ENCODE peak calls at places on chromosome X, in nine cellular contexts. S is NCI-H460; K is glutamatergic neuron; Y is NCI-H1105; L is CD8-positive, alpha-beta T cell; H is lower lobe of right lung; B is NCI-H2081; Q is neural progenitor cell; C is EH. G is an unnamed sample.

GRCh38 chrX:123348468-123348867 is 164.4 kb downstream of the GRIA3 start:
- DNase-seq in S (no peak), K (no peak), Y (no peak), L (no peak), H (no peak), B (no peak), Q (no peak), C (peak; percentile 70), G (no peak)

GRCh38 chrX:71664889-71665491 is 2.4 kb upstream of the LOC101059915 start:
- DNase-seq in S (no peak), K (no peak), Y (no peak), L (no peak), H (no peak), B (no peak), Q (no peak), C (no peak), G (peak; percentile 36)

GRCh38 chrX:37692918-37693317 is 7.3 kb downstream of the XK start:
- DNase-seq in S (no peak), K (no peak), Y (no peak), L (no peak), H (no peak), B (no peak), Q (no peak), C (no peak), G (no peak)

GRCh38 chrX:9492901-9493300 is 28.0 kb downstream of the TBL1X start:
- DNase-seq in S (no peak), K (no peak), Y (no peak), L (no peak), H (no peak), B (no peak), Q (no peak), C (peak; percentile 6), G (no peak)

GRCh38 chrX:35351212-35351611 is 408.6 kb downstream of the FAM47B start:
- DNase-seq in S (no peak), K (no peak), Y (no peak), L (no peak), H (no peak), B (no peak), Q (no peak), C (no peak), G (no peak)

GRCh38 chrX:124736553-124737240 is 390.3 kb downstream of the SH2D1A start:
- DNase-seq in S (no peak), K (peak; percentile 21), Y (no peak), L (peak; percentile 59), H (no peak), B (peak; percentile 81), Q (peak; percentile 60), C (no peak), G (no peak)

GRCh38 chrX:15465347-15465746 is 27.8 kb downstream of the PIR start:
- DNase-seq in S (no peak), K (no peak), Y (no peak), L (no peak), H (no peak), B (no peak), Q (no peak), C (peak; percentile 21), G (no peak)

GRCh38 chrX:13123857-13124345 is 79.5 kb upstream of the FAM9C start:
- DNase-seq in S (peak; percentile 46), K (no peak), Y (no peak), L (no peak), H (no peak), B (no peak), Q (no peak), C (peak; percentile 83), G (no peak)

GRCh38 chrX:69988955-69989394 is 60.8 kb downstream of the AWAT2 start:
- DNase-seq in S (no peak), K (no peak), Y (no peak), L (no peak), H (no peak), B (no peak), Q (no peak), C (no peak), G (peak; percentile 29)

GRCh38 chrX:47217121-47217851 is 1.2 kb upstream of the CDK16 start:
- DNase-seq in S (peak; percentile 16), K (no peak), Y (no peak), L (no peak), H (peak; percentile 50), B (peak; percentile 20), Q (no peak), C (peak; percentile 87), G (no peak)

GRCh38 chrX:30659421-30659820 is 6.2 kb downstream of the GK start:
- DNase-seq in S (no peak), K (no peak), Y (no peak), L (no peak), H (no peak), B (no peak), Q (no peak), C (peak; percentile 91), G (no peak)

GRCh38 chrX:74514384-74514783 is 93.1 kb downstream of the SLC16A2 start:
- DNase-seq in S (no peak), K (no peak), Y (no peak), L (no peak), H (no peak), B (no peak), Q (no peak), C (no peak), G (no peak)

GRCh38 chrX:133658244-133658911 is 243.1 kb upstream of the GPC4 start:
- DNase-seq in S (no peak), K (no peak), Y (no peak), L (no peak), H (no peak), B (no peak), Q (no peak), C (no peak), G (no peak)

GRCh38 chrX:153455571-153455970 is 9.7 kb upstream of the TREX2 start:
- DNase-seq in S (no peak), K (no peak), Y (no peak), L (no peak), H (no peak), B (no peak), Q (no peak), C (no peak), G (no peak)

GRCh38 chrX:12791253-12792228 is at the start of gene PRPS2:
- DNase-seq in S (peak; percentile 34), K (peak; percentile 68), Y (peak; percentile 57), L (peak; percentile 67), H (peak; percentile 75), B (peak; percentile 70), Q (peak; percentile 80), C (peak; percentile 59), G (peak; percentile 75)

GRCh38 chrX:69987691-69988090 is 62.0 kb downstream of the AWAT2 start:
- DNase-seq in S (no peak), K (peak; percentile 20), Y (no peak), L (no peak), H (no peak), B (no peak), Q (no peak), C (no peak), G (peak; percentile 93)

GRCh38 chrX:16745659-16746058 is 26.2 kb downstream of the SYAP1 start:
- DNase-seq in S (no peak), K (no peak), Y (no peak), L (no peak), H (no peak), B (no peak), Q (no peak), C (no peak), G (no peak)

GRCh38 chrX:131762802-131763234 is 218.9 kb downstream of the OR13H1 start:
- DNase-seq in S (no peak), K (no peak), Y (no peak), L (peak; percentile 61), H (no peak), B (peak; percentile 45), Q (no peak), C (no peak), G (peak; percentile 80)

GRCh38 chrX:31126205-31126604 is 54.4 kb upstream of the FTHL17 start:
- DNase-seq in S (no peak), K (no peak), Y (no peak), L (no peak), H (no peak), B (no peak), Q (no peak), C (peak; percentile 33), G (no peak)

GRCh38 chrX:72430405-72430968 is 124.8 kb upstream of the CITED1 start:
- DNase-seq in S (no peak), K (no peak), Y (no peak), L (no peak), H (no peak), B (no peak), Q (no peak), C (no peak), G (no peak)

GRCh38 chrX:68693481-68694410 is 46.3 kb downstream of the STARD8 start:
- DNase-seq in S (peak; percentile 11), K (peak; percentile 74), Y (peak; percentile 10), L (no peak), H (peak; percentile 85), B (no peak), Q (peak; percentile 90), C (peak; percentile 76), G (peak; percentile 64)

GRCh38 chrX:15956684-15957083 is 102.1 kb upstream of the AP1S2 start:
- DNase-seq in S (no peak), K (no peak), Y (no peak), L (no peak), H (no peak), B (peak; percentile 27), Q (peak; percentile 93), C (peak; percentile 8), G (peak; percentile 30)

GRCh38 chrX:101417981-101418841 is 10.2 kb downstream of the HNRNPH2 start:
- DNase-seq in S (no peak), K (peak; percentile 77), Y (peak; percentile 26), L (peak; percentile 12), H (peak; percentile 75), B (no peak), Q (peak; percentile 78), C (peak; percentile 62), G (peak; percentile 63)

GRCh38 chrX:38335382-38335781 is 8.1 kb upstream of the RPGR start:
- DNase-seq in S (no peak), K (no peak), Y (no peak), L (no peak), H (no peak), B (no peak), Q (no peak), C (no peak), G (no peak)

GRCh38 chrX:5042563-5042962 is 1186.1 kb downstream of the NLGN4X start:
- DNase-seq in S (no peak), K (no peak), Y (no peak), L (no peak), H (no peak), B (no peak), Q (no peak), C (no peak), G (no peak)